ENCODE peak calls at places on chromosomes 7 and 10, in eight cellular contexts. One of them, this sample, is unnamed.

GRCh38 chr10:59678884-59679301 is 30.8 kb downstream of the SLC16A9 start:
- DNase-seq in OCI-LY7: no peak
- DNase-seq in CD4-positive, alpha-beta T cell: no peak
- DNase-seq in CD8-positive, alpha-beta T cell: no peak
- DNase-seq in PC-3: peak; percentile 95
- DNase-seq in cardiac muscle cell: peak; percentile 10
- DNase-seq in left lung: no peak
- DNase-seq in A549: no peak
- DNase-seq in this sample: peak; percentile 91

GRCh38 chr10:90354914-90355313 is 502.9 kb downstream of the HTR7 start:
- DNase-seq in left lung: no peak
- DNase-seq in PC-3: no peak
- DNase-seq in OCI-LY7: no peak
- DNase-seq in A549: no peak
- DNase-seq in cardiac muscle cell: no peak
- DNase-seq in CD4-positive, alpha-beta T cell: no peak
- DNase-seq in CD8-positive, alpha-beta T cell: no peak
- DNase-seq in this sample: no peak

GRCh38 chr7:24152356-24152755 is 131.6 kb upstream of the NPY start:
- DNase-seq in CD8-positive, alpha-beta T cell: no peak
- DNase-seq in OCI-LY7: no peak
- DNase-seq in A549: no peak
- DNase-seq in CD4-positive, alpha-beta T cell: no peak
- DNase-seq in cardiac muscle cell: no peak
- DNase-seq in PC-3: peak; percentile 59
- DNase-seq in left lung: no peak
- DNase-seq in this sample: no peak

GRCh38 chr10:117532451-117533107 is 10.0 kb upstream of the EMX2 start:
- DNase-seq in OCI-LY7: no peak
- DNase-seq in cardiac muscle cell: no peak
- DNase-seq in CD4-positive, alpha-beta T cell: no peak
- DNase-seq in A549: no peak
- DNase-seq in PC-3: no peak
- DNase-seq in CD8-positive, alpha-beta T cell: no peak
- DNase-seq in left lung: no peak
- DNase-seq in this sample: no peak

GRCh38 chr10:87538092-87538795 is 33.6 kb downstream of the MINPP1 start:
- DNase-seq in PC-3: no peak
- DNase-seq in CD4-positive, alpha-beta T cell: no peak
- DNase-seq in A549: no peak
- DNase-seq in cardiac muscle cell: no peak
- DNase-seq in left lung: no peak
- DNase-seq in OCI-LY7: no peak
- DNase-seq in CD8-positive, alpha-beta T cell: no peak
- DNase-seq in this sample: no peak

GRCh38 chr10:51014680-51015425 is 59.4 kb upstream of the PRKG1 start:
- DNase-seq in A549: no peak
- DNase-seq in left lung: no peak
- DNase-seq in cardiac muscle cell: peak; percentile 62
- DNase-seq in OCI-LY7: no peak
- DNase-seq in CD4-positive, alpha-beta T cell: no peak
- DNase-seq in PC-3: no peak
- DNase-seq in CD8-positive, alpha-beta T cell: no peak
- DNase-seq in this sample: no peak

GRCh38 chr7:94276797-94277196 is 117.9 kb upstream of the COL1A2 start:
- DNase-seq in A549: peak; percentile 8
- DNase-seq in CD8-positive, alpha-beta T cell: no peak
- DNase-seq in OCI-LY7: peak; percentile 38
- DNase-seq in CD4-positive, alpha-beta T cell: no peak
- DNase-seq in PC-3: peak; percentile 59
- DNase-seq in left lung: no peak
- DNase-seq in cardiac muscle cell: peak; percentile 62
- DNase-seq in this sample: no peak

GRCh38 chr7:17325364-17325763 is 26.9 kb downstream of the AHR start:
- DNase-seq in A549: no peak
- DNase-seq in CD8-positive, alpha-beta T cell: no peak
- DNase-seq in left lung: no peak
- DNase-seq in PC-3: peak; percentile 89
- DNase-seq in CD4-positive, alpha-beta T cell: no peak
- DNase-seq in OCI-LY7: no peak
- DNase-seq in cardiac muscle cell: no peak
- DNase-seq in this sample: no peak

GRCh38 chr7:44103941-44104879 is at the start of gene AEBP1:
- DNase-seq in cardiac muscle cell: peak; percentile 50
- DNase-seq in left lung: no peak
- DNase-seq in A549: no peak
- DNase-seq in PC-3: no peak
- DNase-seq in OCI-LY7: peak; percentile 68
- DNase-seq in CD4-positive, alpha-beta T cell: no peak
- DNase-seq in CD8-positive, alpha-beta T cell: peak; percentile 29
- DNase-seq in this sample: no peak

GRCh38 chr10:4429538-4429937 is 396.5 kb upstream of the AKR1E2 start:
- DNase-seq in CD8-positive, alpha-beta T cell: no peak
- DNase-seq in left lung: no peak
- DNase-seq in PC-3: no peak
- DNase-seq in OCI-LY7: no peak
- DNase-seq in cardiac muscle cell: no peak
- DNase-seq in A549: no peak
- DNase-seq in CD4-positive, alpha-beta T cell: no peak
- DNase-seq in this sample: no peak

GRCh38 chr10:3986407-3987141 is 201.6 kb upstream of the KLF6 start:
- DNase-seq in CD4-positive, alpha-beta T cell: no peak
- DNase-seq in OCI-LY7: peak; percentile 5
- DNase-seq in left lung: no peak
- DNase-seq in cardiac muscle cell: no peak
- DNase-seq in CD8-positive, alpha-beta T cell: no peak
- DNase-seq in PC-3: no peak
- DNase-seq in A549: no peak
- DNase-seq in this sample: no peak

GRCh38 chr7:112101083-112101846 is 104.9 kb downstream of the DOCK4 start:
- DNase-seq in cardiac muscle cell: no peak
- DNase-seq in CD4-positive, alpha-beta T cell: no peak
- DNase-seq in A549: no peak
- DNase-seq in left lung: no peak
- DNase-seq in CD8-positive, alpha-beta T cell: no peak
- DNase-seq in OCI-LY7: no peak
- DNase-seq in PC-3: no peak
- DNase-seq in this sample: no peak

GRCh38 chr10:89278034-89278535 is 23.8 kb upstream of the IFIT2 start:
- DNase-seq in CD4-positive, alpha-beta T cell: no peak
- DNase-seq in A549: peak; percentile 79
- DNase-seq in left lung: no peak
- DNase-seq in cardiac muscle cell: peak; percentile 96
- DNase-seq in PC-3: peak; percentile 98
- DNase-seq in CD8-positive, alpha-beta T cell: no peak
- DNase-seq in OCI-LY7: no peak
- DNase-seq in this sample: peak; percentile 93

GRCh38 chr7:47807126-47807525 is 141.1 kb downstream of the PKD1L1 start:
- DNase-seq in PC-3: no peak
- DNase-seq in left lung: no peak
- DNase-seq in OCI-LY7: no peak
- DNase-seq in CD4-positive, alpha-beta T cell: no peak
- DNase-seq in A549: no peak
- DNase-seq in cardiac muscle cell: no peak
- DNase-seq in CD8-positive, alpha-beta T cell: no peak
- DNase-seq in this sample: no peak

GRCh38 chr7:70241776-70242175 is 643.5 kb downstream of the AUTS2 start:
- DNase-seq in OCI-LY7: no peak
- DNase-seq in cardiac muscle cell: no peak
- DNase-seq in A549: no peak
- DNase-seq in CD4-positive, alpha-beta T cell: no peak
- DNase-seq in PC-3: no peak
- DNase-seq in CD8-positive, alpha-beta T cell: no peak
- DNase-seq in left lung: no peak
- DNase-seq in this sample: no peak

GRCh38 chr10:43230909-43231522 is 35.8 kb downstream of the RASGEF1A start:
- DNase-seq in CD4-positive, alpha-beta T cell: no peak
- DNase-seq in cardiac muscle cell: no peak
- DNase-seq in CD8-positive, alpha-beta T cell: no peak
- DNase-seq in PC-3: no peak
- DNase-seq in left lung: peak; percentile 41
- DNase-seq in OCI-LY7: peak; percentile 61
- DNase-seq in A549: no peak
- DNase-seq in this sample: no peak

GRCh38 chr10:6445671-6446278 is 134.3 kb downstream of the PRKCQ start:
- DNase-seq in left lung: no peak
- DNase-seq in CD4-positive, alpha-beta T cell: peak; percentile 62
- DNase-seq in A549: peak; percentile 25
- DNase-seq in cardiac muscle cell: peak; percentile 49
- DNase-seq in PC-3: peak; percentile 36
- DNase-seq in OCI-LY7: peak; percentile 57
- DNase-seq in CD8-positive, alpha-beta T cell: peak; percentile 58
- DNase-seq in this sample: no peak
- H3K27ac ChIP-seq in left lung: no peak overlapping the region
- H3K27ac ChIP-seq in CD4-positive, alpha-beta T cell: no peak overlapping the region
- H3K27ac ChIP-seq in A549: no peak overlapping the region
- H3K27ac ChIP-seq in cardiac muscle cell: no peak overlapping the region
- H3K27ac ChIP-seq in PC-3: no peak overlapping the region
- H3K27ac ChIP-seq in OCI-LY7: no peak overlapping the region
- H3K27ac ChIP-seq in CD8-positive, alpha-beta T cell: no peak overlapping the region
- H3K27ac ChIP-seq in this sample: no peak overlapping the region

DNA sequence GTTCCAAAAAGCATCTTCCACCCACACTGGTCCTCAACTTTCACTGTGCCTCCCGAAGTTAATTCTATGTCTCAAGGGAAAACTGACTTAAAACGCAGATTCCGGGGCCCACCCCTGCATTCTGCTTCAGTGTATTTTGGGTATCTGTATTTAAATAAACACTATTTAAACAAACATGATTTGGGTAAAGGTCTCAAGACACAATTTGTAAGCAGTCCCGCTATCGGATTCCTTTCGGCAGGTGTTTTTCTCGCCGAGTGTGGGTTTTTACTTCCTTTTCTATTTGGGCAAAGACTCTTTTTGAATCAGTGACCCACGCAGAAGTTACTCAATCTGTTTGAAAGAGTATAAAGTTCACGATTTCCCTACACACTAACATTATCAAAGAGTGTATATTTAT is 1.2 kb downstream of the PDIA4 start:
- DNase-seq in CD8-positive, alpha-beta T cell: no peak
- DNase-seq in OCI-LY7: peak; percentile 57
- DNase-seq in cardiac muscle cell: no peak
- DNase-seq in left lung: no peak
- DNase-seq in A549: no peak
- DNase-seq in PC-3: no peak
- DNase-seq in CD4-positive, alpha-beta T cell: no peak
- DNase-seq in this sample: no peak
- H3K27ac ChIP-seq in CD8-positive, alpha-beta T cell: no peak overlapping the region
- H3K27ac ChIP-seq in OCI-LY7: peak overlapping the region; percentile 84
- H3K27ac ChIP-seq in cardiac muscle cell: no peak overlapping the region
- H3K27ac ChIP-seq in left lung: peak overlapping the region; percentile 81
- H3K27ac ChIP-seq in A549: peak overlapping the region; percentile 96
- H3K27ac ChIP-seq in PC-3: no peak overlapping the region
- H3K27ac ChIP-seq in CD4-positive, alpha-beta T cell: no peak overlapping the region
- H3K27ac ChIP-seq in this sample: no peak overlapping the region

DNA sequence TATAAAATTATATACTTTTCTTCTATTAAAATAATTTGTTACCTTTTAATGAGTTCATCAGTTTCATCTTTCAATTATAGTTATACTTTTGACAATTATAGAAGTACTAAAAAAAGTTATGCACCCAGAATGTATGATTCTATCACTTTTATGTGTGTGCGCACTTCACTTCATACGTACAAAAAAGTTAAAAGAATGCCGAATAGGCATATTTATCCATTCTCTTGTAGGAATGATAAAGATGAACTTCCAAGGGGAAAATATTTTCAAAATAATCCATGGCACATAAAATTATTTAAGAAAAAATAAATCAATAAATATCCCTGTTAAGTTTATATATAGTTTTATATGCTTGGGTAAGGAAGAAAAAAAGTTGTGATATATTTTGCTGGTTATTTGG is 166.9 kb upstream of the PRSS1 start:
- DNase-seq in left lung: no peak
- DNase-seq in PC-3: no peak
- DNase-seq in OCI-LY7: no peak
- DNase-seq in CD8-positive, alpha-beta T cell: no peak
- DNase-seq in A549: no peak
- DNase-seq in cardiac muscle cell: no peak
- DNase-seq in CD4-positive, alpha-beta T cell: no peak
- DNase-seq in this sample: no peak
- H3K27ac ChIP-seq in left lung: no peak overlapping the region
- H3K27ac ChIP-seq in PC-3: no peak overlapping the region
- H3K27ac ChIP-seq in OCI-LY7: no peak overlapping the region
- H3K27ac ChIP-seq in CD8-positive, alpha-beta T cell: no peak overlapping the region
- H3K27ac ChIP-seq in A549: no peak overlapping the region
- H3K27ac ChIP-seq in cardiac muscle cell: no peak overlapping the region
- H3K27ac ChIP-seq in CD4-positive, alpha-beta T cell: no peak overlapping the region
- H3K27ac ChIP-seq in this sample: no peak overlapping the region

GRCh38 chr7:101896312-101896711 is 78.9 kb downstream of the CUX1 start:
- DNase-seq in left lung: no peak
- DNase-seq in PC-3: no peak
- DNase-seq in CD4-positive, alpha-beta T cell: no peak
- DNase-seq in OCI-LY7: no peak
- DNase-seq in CD8-positive, alpha-beta T cell: no peak
- DNase-seq in A549: no peak
- DNase-seq in cardiac muscle cell: no peak
- DNase-seq in this sample: no peak

GRCh38 chr7:101890666-101891065 is 73.2 kb downstream of the CUX1 start:
- DNase-seq in CD4-positive, alpha-beta T cell: no peak
- DNase-seq in cardiac muscle cell: no peak
- DNase-seq in CD8-positive, alpha-beta T cell: no peak
- DNase-seq in A549: no peak
- DNase-seq in PC-3: no peak
- DNase-seq in left lung: no peak
- DNase-seq in OCI-LY7: no peak
- DNase-seq in this sample: no peak

GRCh38 chr7:101891124-101891523 is 73.7 kb downstream of the CUX1 start:
- DNase-seq in PC-3: no peak
- DNase-seq in A549: no peak
- DNase-seq in CD4-positive, alpha-beta T cell: no peak
- DNase-seq in CD8-positive, alpha-beta T cell: no peak
- DNase-seq in left lung: no peak
- DNase-seq in cardiac muscle cell: no peak
- DNase-seq in OCI-LY7: peak; percentile 50
- DNase-seq in this sample: no peak

GRCh38 chr7:101893326-101894085 is 76.1 kb downstream of the CUX1 start:
- DNase-seq in CD4-positive, alpha-beta T cell: no peak
- DNase-seq in PC-3: no peak
- DNase-seq in cardiac muscle cell: no peak
- DNase-seq in CD8-positive, alpha-beta T cell: no peak
- DNase-seq in A549: no peak
- DNase-seq in left lung: no peak
- DNase-seq in OCI-LY7: no peak
- DNase-seq in this sample: no peak

DNA sequence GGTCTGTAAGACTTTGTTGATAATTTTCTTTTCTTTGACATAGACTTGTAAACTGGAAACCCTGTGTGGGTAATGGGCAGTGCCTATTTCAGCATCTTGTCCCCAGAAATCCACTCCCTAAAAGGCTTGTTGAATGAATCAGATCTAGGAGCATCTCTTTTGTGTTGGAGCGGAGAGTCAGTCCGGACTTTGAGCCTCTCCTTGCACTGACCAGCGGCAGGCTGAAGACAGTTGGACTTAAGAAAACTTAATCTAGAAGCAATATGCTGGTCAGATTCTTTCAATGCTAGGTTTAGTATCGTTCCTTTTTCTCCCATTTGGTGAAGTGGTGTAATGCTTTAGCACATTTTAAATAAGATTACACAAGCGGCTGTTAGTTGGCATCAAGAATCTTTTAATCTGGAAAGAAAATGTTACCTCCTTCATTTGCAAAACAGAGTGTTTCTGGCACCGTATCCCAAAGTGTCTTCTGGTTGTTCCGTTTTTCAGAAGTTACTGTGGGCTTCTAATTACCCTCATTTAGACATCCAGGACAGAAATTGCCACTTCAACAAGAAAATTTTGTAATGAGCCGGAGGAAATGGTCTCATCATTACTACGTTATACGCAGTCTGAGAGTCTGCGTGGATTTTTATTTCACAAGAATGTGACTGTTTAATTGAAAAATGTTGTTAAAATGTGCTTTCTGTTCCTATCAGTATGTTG is 74.7 kb downstream of the CUX1 start:
- DNase-seq in CD4-positive, alpha-beta T cell: no peak
- DNase-seq in CD8-positive, alpha-beta T cell: no peak
- DNase-seq in PC-3: no peak
- DNase-seq in A549: no peak
- DNase-seq in left lung: no peak
- DNase-seq in cardiac muscle cell: peak; percentile 56
- DNase-seq in OCI-LY7: no peak
- DNase-seq in this sample: no peak
- H3K27ac ChIP-seq in CD4-positive, alpha-beta T cell: no peak overlapping the region
- H3K27ac ChIP-seq in CD8-positive, alpha-beta T cell: no peak overlapping the region
- H3K27ac ChIP-seq in PC-3: no peak overlapping the region
- H3K27ac ChIP-seq in A549: peak overlapping the region; percentile 93
- H3K27ac ChIP-seq in left lung: no peak overlapping the region
- H3K27ac ChIP-seq in cardiac muscle cell: no peak overlapping the region
- H3K27ac ChIP-seq in OCI-LY7: peak overlapping the region; percentile 93
- H3K27ac ChIP-seq in this sample: no peak overlapping the region

This sample was measured in epithelial cell of prostate.